ENCODE peak calls at places on chromosome 20, in seven cellular contexts. Z, M, Q, Y, O, A and S are unnamed samples.

GRCh38 chr20:51195419-51195901 is 172.6 kb upstream of the KCNG1 start:
- DNase-seq in O (no peak), Y (no peak), Z (no peak), Q (peak; percentile 83), A (no peak), M (no peak), S (no peak)

GRCh38 chr20:24465730-24466129 is 3.7 kb upstream of the SYNDIG1 start:
- DNase-seq in Q (no peak), Z (no peak), M (no peak), O (no peak), A (no peak), Y (no peak), S (no peak)

GRCh38 chr20:46797201-46797600 is 87.8 kb downstream of the SLC2A10 start:
- DNase-seq in Q (no peak), Z (no peak), O (no peak), M (no peak), Y (no peak), A (no peak), S (no peak)

GRCh38 chr20:10558635-10559187 is 115.1 kb downstream of the JAG1 start:
- DNase-seq in M (no peak), O (no peak), Q (peak; percentile 77), Z (no peak), Y (no peak), A (peak; percentile 32), S (no peak)

GRCh38 chr20:42024653-42025052 is 406.5 kb upstream of the CHD6 start:
- DNase-seq in Q (no peak), M (peak; percentile 76), Z (no peak), O (no peak), Y (peak; percentile 34), A (peak; percentile 75), S (no peak)

GRCh38 chr20:38782275-38782674 is 23.2 kb upstream of the PPP1R16B start:
- DNase-seq in O (peak; percentile 83), Z (no peak), A (no peak), M (no peak), Y (no peak), Q (peak; percentile 61), S (no peak)

GRCh38 chr20:1108437-1108920 is 9.9 kb upstream of the PSMF1 start:
- DNase-seq in Z (peak; percentile 73), O (peak; percentile 72), M (peak; percentile 70), A (peak; percentile 65), Q (no peak), Y (peak; percentile 53), S (peak; percentile 72)

GRCh38 chr20:61589055-61589385 is 337.0 kb downstream of the CDH4 start:
- DNase-seq in A (no peak), Y (no peak), Z (no peak), O (no peak), M (no peak), Q (no peak), S (no peak)

GRCh38 chr20:46816097-46816496 is 78.5 kb upstream of the EYA2 start:
- DNase-seq in Y (no peak), Z (no peak), M (no peak), O (no peak), A (no peak), Q (no peak), S (no peak)

GRCh38 chr20:52972965-52973819 is 1.0 kb downstream of the TSHZ2 start:
- DNase-seq in A (peak; percentile 69), Z (peak; percentile 78), Q (peak; percentile 78), M (peak; percentile 59), O (peak; percentile 66), Y (peak; percentile 11), S (peak; percentile 54)

GRCh38 chr20:7722564-7722963 is 217.7 kb downstream of the HAO1 start:
- DNase-seq in A (no peak), M (no peak), O (no peak), Y (no peak), Q (no peak), Z (no peak), S (no peak)

GRCh38 chr20:33686008-33686983 is at the start of gene E2F1:
- DNase-seq in Q (peak; percentile 100), A (peak; percentile 98), Z (peak; percentile 99), M (peak; percentile 98), Y (peak; percentile 100), O (peak; percentile 97), S (peak; percentile 99)

GRCh38 chr20:61372151-61373054 is 120.3 kb downstream of the CDH4 start:
- DNase-seq in A (no peak), Z (no peak), Y (no peak), M (no peak), Q (peak; percentile 73), O (no peak), S (no peak)

GRCh38 chr20:1295276-1295930 is 29.3 kb downstream of the SNPH start:
- DNase-seq in A (no peak), Z (no peak), Q (no peak), O (no peak), M (no peak), Y (no peak), S (no peak)

GRCh38 chr20:52783769-52784168 is 188.4 kb upstream of the TSHZ2 start:
- DNase-seq in Z (no peak), Y (no peak), M (peak; percentile 15), Q (no peak), O (no peak), A (no peak), S (peak; percentile 43)

GRCh38 chr20:38326309-38326708 is 20.0 kb upstream of the LBP start:
- DNase-seq in Q (no peak), O (no peak), Z (no peak), M (no peak), A (no peak), Y (no peak), S (no peak)

GRCh38 chr20:19560876-19561480 is 197.1 kb upstream of the RIN2 start:
- DNase-seq in Y (no peak), Z (no peak), A (no peak), O (no peak), M (no peak), Q (no peak), S (no peak)

DNA sequence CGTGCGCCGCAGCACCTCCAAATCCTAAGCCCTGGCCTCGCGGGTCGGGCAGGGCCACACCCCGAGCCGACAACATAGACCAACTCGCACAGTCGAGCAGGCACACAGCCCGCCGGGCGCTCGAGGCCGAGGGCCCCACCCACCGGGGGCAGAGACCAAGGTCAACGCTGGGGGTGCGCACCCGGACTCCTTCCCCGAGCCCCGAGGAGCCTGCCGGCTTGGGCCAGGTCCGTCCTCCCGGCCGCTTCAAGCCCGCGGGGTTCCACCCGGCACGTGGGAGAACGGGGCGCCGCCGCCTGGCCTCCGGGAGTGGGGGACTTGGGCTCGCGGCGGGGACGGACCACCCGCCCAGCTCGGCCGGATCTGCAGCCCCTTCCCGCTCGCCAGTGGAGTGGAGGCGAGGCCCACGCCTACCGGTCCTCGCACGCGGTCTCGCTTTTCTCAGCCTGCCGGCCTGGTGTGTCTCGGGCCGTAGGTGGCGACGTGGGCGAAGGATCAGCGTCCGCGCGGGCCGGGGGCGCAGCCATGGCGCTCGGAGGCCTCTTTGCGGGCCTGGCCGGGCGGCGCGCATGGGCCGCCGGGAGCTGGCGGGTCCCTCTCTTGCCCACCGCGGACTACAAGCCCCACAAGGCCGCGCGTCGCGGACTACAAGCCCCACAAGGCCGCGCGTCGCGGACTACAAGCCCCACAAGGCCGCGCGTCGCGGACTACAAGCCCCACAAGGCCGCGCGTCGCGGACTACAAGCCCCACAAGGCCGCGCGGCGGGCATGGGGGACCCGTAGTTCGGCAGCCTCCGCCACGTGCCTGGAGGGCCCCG is at the start of gene UCKL1:
- DNase-seq in M (peak; percentile 90), A (peak; percentile 94), Q (peak; percentile 88), Y (peak; percentile 76), O (peak; percentile 96), Z (peak; percentile 95), S (peak; percentile 94)
- TF ChIP-seq CTCF in M (no peak), A (no peak), Q (peak; percentile 70), Y (peak; percentile 9), O (no peak), Z (no peak), S (no peak)

GRCh38 chr20:60240986-60241385 is 282.8 kb downstream of the CDH26 start:
- DNase-seq in Z (no peak), O (no peak), M (no peak), Y (no peak), A (no peak), Q (no peak), S (no peak)

GRCh38 chr20:60242836-60243520 is 284.8 kb downstream of the CDH26 start:
- DNase-seq in O (no peak), A (no peak), Z (no peak), Q (no peak), M (no peak), Y (no peak), S (no peak)

GRCh38 chr20:60237981-60238380 is 279.8 kb downstream of the CDH26 start:
- DNase-seq in M (no peak), Y (no peak), Q (no peak), Z (no peak), A (no peak), O (no peak), S (no peak)

GRCh38 chr20:60238992-60239655 is 280.9 kb downstream of the CDH26 start:
- DNase-seq in Z (no peak), M (no peak), Q (no peak), Y (no peak), A (no peak), O (no peak), S (no peak)

DNA sequence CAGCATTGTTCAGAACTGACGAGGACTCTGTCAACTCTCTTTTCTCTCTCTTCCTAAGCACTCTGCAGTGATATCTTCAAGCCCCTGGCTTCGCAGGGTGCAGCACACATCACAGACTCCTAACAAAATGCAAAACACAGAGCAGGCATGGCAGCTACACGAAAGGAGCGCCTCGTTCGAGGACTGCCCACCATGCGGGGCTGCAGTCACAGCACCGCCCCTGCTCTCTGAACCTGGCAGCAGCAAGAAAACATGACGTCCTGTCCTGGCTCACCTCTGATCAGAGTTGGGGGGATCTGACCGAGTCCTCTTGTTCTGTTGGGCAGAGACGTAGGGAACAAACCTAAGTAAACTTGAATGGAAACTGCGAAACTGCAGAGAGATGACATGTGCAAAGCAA is 281.8 kb downstream of the CDH26 start:
- DNase-seq in Y (no peak), A (no peak), Q (no peak), O (no peak), M (no peak), Z (no peak), S (no peak)
- TF ChIP-seq CTCF in Y (no peak), A (no peak), Q (no peak), O (no peak), M (no peak), Z (no peak), S (no peak)

DNA sequence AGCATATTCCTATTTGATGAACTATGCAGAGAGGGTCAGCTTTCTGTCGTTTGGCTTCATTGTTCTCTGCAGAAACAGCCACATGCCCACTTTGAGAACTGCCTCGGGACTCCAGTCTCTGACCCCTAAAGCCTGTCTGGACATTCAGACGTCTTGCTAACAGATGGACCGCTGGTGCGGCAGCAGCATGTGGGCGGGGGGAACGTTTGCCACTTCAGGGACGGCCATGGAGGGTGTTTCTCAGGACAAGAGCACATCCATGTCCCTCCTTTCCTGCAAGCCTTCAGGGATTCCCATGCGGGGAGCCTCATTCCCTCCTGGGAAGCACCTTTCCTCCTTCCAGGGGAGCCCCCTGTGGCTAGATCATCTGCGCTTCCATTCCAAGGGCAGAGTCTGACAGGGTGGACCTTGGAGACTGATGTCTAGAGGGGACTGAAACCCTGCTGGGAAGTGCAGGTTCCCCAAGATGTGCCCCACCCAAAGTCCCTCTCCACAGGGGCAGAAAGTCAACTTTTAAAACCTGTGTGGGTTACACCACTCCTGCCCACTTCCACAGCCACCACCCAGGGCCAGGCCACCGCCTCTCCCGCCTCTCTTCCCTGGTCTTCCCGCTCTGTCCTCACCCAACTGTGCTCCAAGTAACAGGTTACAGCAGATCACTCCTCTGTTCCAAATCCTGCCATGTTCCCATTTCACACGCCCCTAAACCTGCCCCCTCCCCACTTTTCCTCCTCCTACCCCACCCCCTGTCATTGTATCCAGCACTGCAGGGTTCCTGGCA is 94.8 kb upstream of the PMEPA1 start:
- DNase-seq in Z (peak; percentile 51), Y (no peak), A (no peak), O (no peak), Q (peak; percentile 75), M (no peak), S (peak; percentile 45)
- TF ChIP-seq CTCF in Z (no peak), Y (no peak), A (no peak), O (no peak), Q (no peak), M (no peak), S (no peak)

GRCh38 chr20:15708984-15709598 is 864.2 kb downstream of the KIF16B start:
- DNase-seq in O (peak; percentile 69), M (peak; percentile 69), Z (peak; percentile 39), Q (no peak), A (peak; percentile 47), Y (peak; percentile 67), S (peak; percentile 86)
- TF ChIP-seq CTCF in O (peak; percentile 81), M (peak; percentile 70), Z (peak; percentile 58), Q (peak; percentile 49), A (peak; percentile 49), Y (peak; percentile 72), S (peak; percentile 84)